ENCODE peak calls at places on chromosomes 7 and 10, in seven cellular contexts. S is prostate gland, G is Peyer's patch, Y is uterus, C is heart left ventricle, Z is stomach, E is A549. J is an unnamed sample.

GRCh38 chr7:43112941-43113621 is 634 bp downstream of the HECW1 start:
- DNase-seq in Y (no peak), S (peak), E (peak), C (no peak), G (no peak), Z (no peak), J (peak)

GRCh38 chr10:45235823-45236222 is 79.6 kb downstream of the OR13A1 start:
- DNase-seq in Z (no peak), G (no peak), E (no peak), S (no peak), C (no peak), Y (no peak), J (no peak)

GRCh38 chr7:81111358-81111757 is 192.5 kb upstream of the SEMA3C start:
- DNase-seq in S (no peak), Y (peak), Z (no peak), C (no peak), E (peak), G (no peak), J (no peak)

GRCh38 chr7:32126843-32127242 is 56.6 kb upstream of the PDE1C start:
- DNase-seq in Y (no peak), E (no peak), S (no peak), Z (no peak), G (no peak), C (no peak), J (no peak)

GRCh38 chr10:133315847-133316246 is 7.1 kb downstream of the ZNF511 start:
- DNase-seq in Z (no peak), S (no peak), E (peak), G (no peak), Y (no peak), C (no peak), J (no peak)

GRCh38 chr10:50990568-50991495 is 83.5 kb upstream of the PRKG1 start:
- DNase-seq in G (no peak), S (no peak), Y (peak), Z (no peak), E (no peak), C (peak), J (peak)

GRCh38 chr10:133059093-133059470 is 28.6 kb upstream of the ADGRA1 start:
- DNase-seq in Y (no peak), S (no peak), Z (no peak), G (no peak), E (no peak), C (no peak), J (no peak)

GRCh38 chr7:123871998-123872867 is 27.3 kb downstream of the HYAL4 start:
- DNase-seq in Y (no peak), Z (peak), E (peak), G (no peak), S (peak), C (peak), J (peak)

GRCh38 chr10:17232276-17232987 is 4.4 kb downstream of the VIM start:
- DNase-seq in E (no peak), Y (no peak), Z (no peak), G (no peak), C (no peak), S (no peak), J (no peak)

GRCh38 chr10:17229717-17229966 is 1.6 kb downstream of the VIM start:
- DNase-seq in S (no peak), G (no peak), Z (no peak), E (peak), C (no peak), Y (no peak), J (no peak)

GRCh38 chr10:17229016-17229716 is 1.1 kb downstream of the VIM start:
- DNase-seq in E (peak), G (peak), Y (peak), Z (peak), C (peak), S (peak), J (peak)

GRCh38 chr10:17228081-17229015 is at the start of gene VIM:
- DNase-seq in G (peak), Z (peak), S (peak), C (peak), E (peak), Y (peak), J (peak)

DNA sequence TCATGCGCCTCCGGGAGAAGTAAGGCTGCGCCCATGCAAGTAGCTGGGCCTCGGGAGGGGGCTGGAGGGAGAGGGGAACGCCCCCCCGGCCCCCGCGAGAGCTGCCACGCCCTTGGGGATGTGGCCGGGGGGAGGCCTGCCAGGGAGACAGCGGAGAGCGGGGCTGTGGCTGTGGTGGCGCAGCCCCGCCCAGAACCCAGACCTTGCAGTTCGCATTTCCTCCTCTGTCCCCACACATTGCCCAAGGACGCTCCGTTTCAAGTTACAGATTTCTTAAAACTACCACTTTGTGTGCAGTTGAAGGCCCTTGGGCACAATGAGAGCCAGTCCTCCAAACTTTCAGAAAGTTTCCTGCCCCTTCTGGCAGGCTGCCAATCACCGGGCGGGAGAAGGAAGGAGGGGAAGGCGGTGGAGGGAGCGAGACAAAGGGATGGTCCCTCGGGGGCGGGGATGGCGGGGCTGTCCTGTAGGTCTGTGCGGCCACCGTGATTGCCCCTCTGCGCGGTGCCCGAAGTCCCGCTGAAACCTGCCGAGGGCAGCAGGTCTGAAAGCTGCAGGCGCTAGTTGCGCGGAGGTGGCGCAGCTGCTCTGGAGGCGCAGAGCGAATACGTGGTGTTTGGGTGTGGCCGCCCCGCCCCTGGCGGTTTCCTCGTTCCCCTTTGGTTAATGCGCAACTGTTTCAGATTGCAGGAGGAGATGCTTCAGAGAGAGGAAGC is 2.1 kb downstream of the VIM start:
- DNase-seq in E (peak), S (peak), Z (peak), Y (peak), G (peak), C (peak), J (peak)
- TF ChIP-seq POLR2A in E (peak), S (no peak), Z (no peak), Y (peak), G (peak), C (peak), J (peak)

DNA sequence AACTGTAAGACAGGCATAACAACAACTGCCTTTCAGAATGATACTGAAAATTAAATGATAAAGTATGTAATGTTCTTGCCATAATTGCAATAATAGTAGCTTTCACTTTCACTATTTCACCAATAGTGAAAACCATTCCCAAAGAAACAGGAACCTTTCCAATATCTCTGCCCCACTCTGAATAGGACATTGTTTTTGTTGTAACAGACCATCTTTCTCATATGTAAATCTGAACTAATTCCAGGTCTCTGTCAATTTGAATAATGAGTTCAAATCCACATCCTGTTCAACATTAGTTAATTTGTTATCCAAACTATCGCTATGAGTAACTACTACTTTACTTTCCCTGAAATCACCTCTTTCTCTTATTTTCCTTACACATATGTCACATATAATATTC is 148.0 kb downstream of the LRRN3 start:
- DNase-seq in G (no peak), Z (no peak), Y (no peak), S (no peak), C (no peak), E (no peak), J (no peak)
- H3K4me3 ChIP-seq in G (no peak), Z (no peak), Y (no peak), S (no peak), C (peak), E (no peak), J (peak)

GRCh38 chr7:107940951-107941350 is 50.0 kb downstream of the DLD start:
- DNase-seq in S (no peak), E (no peak), Y (no peak), Z (no peak), C (no peak), G (no peak), J (no peak)

GRCh38 chr7:107940146-107940489 is 49.1 kb downstream of the DLD start:
- DNase-seq in C (no peak), Z (no peak), G (no peak), S (no peak), Y (no peak), E (no peak), J (no peak)

GRCh38 chr7:107938448-107939250 is 47.7 kb downstream of the DLD start:
- DNase-seq in Y (peak), E (no peak), S (no peak), G (no peak), Z (no peak), C (peak), J (peak)

GRCh38 chr7:107937514-107937913 is 46.5 kb downstream of the DLD start:
- DNase-seq in S (peak), C (no peak), Z (no peak), G (no peak), Y (no peak), E (no peak), J (no peak)

GRCh38 chr7:107939472-107940145 is 48.6 kb downstream of the DLD start:
- DNase-seq in Z (no peak), C (peak), E (no peak), Y (peak), G (no peak), S (no peak), J (peak)
- TF ChIP-seq POLR2A in Z (no peak), C (no peak), E (no peak), Y (no peak), G (no peak), S (no peak), J (no peak)

GRCh38 chr7:27160147-27160545 is 3.7 kb upstream of the HOXA7 start:
- DNase-seq in Y (peak), G (no peak), S (no peak), Z (no peak), C (no peak), E (no peak), J (peak)
- H3K4me3 ChIP-seq in Y (peak), G (peak), S (peak), Z (peak), C (peak), E (peak), J (peak)

DNA sequence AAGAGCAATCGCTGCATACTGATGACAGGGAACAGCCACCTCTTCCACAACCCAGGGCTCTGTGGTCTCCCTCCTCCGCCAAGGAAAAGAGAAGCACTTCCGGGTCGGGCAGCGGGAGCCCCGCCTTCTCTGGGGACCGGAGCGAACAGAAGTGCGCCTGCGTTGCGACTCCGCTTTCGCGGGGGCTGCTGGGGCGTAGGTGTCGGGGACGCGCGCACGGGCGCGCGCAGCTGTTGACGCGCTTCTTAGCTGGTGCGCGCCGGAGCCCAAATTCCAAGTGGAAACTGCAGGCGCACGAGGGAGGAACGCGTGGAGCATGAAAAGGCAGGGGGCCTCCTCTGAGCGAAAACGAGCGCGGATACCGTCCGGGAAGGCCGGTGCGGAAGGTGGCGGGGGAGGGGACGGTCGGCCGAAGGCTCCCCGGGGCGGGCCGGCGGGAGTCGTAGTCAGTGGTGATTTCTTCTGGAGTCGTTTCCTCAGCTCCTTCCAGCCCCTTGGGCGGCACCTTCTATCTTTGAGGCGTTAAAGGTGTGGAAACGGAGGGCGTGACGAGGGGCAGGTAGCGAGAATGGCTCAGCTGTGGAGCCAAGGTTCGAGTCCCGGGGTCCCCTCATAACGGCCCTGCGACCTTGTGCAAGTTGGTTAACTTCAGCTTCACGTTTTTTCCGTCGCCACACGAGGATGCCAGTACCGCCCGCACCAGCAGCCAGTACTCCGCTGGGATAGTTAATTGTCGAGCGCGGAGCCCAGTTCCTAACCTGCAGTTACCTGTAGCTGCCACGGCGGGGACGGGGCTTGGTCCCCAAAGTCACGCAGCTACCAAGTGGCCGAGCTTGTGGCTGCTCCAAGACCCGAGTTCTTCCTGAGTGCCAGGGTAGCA is at the start of the genes COX15 and CUTC:
- DNase-seq in E (peak), Z (peak), S (peak), C (peak), Y (peak), G (peak), J (peak)
- TF ChIP-seq POLR2A in E (peak), Z (no peak), S (peak), C (peak), Y (peak), G (peak), J (peak)

GRCh38 chr7:36084485-36085091 is 68.5 kb upstream of the EEPD1 start:
- DNase-seq in S (peak), Z (peak), E (peak), Y (no peak), G (no peak), C (no peak), J (peak)

GRCh38 chr7:36080843-36081242 is 72.2 kb upstream of the EEPD1 start:
- DNase-seq in Z (peak), Y (no peak), G (no peak), S (no peak), C (no peak), E (no peak), J (no peak)

GRCh38 chr7:36082216-36082615 is 70.8 kb upstream of the EEPD1 start:
- DNase-seq in E (no peak), S (no peak), Z (no peak), C (no peak), G (no peak), Y (no peak), J (no peak)

GRCh38 chr7:36083626-36084380 is 69.3 kb upstream of the EEPD1 start:
- DNase-seq in S (no peak), E (no peak), G (no peak), Z (no peak), C (no peak), Y (no peak), J (no peak)

GRCh38 chr7:36082910-36083309 is 70.1 kb upstream of the EEPD1 start:
- DNase-seq in S (no peak), E (peak), Z (no peak), C (no peak), Y (no peak), G (no peak), J (no peak)
- H3K4me3 ChIP-seq in S (no peak), E (no peak), Z (no peak), C (no peak), Y (no peak), G (no peak), J (no peak)

GRCh38 chr7:100100420-100101015 is 679 bp downstream of the MCM7 start:
- DNase-seq in C (peak), E (peak), G (peak), Z (peak), S (peak), Y (peak), J (peak)
- TF ChIP-seq POLR2A in C (peak), E (peak), G (peak), Z (no peak), S (peak), Y (no peak), J (peak)

DNA sequence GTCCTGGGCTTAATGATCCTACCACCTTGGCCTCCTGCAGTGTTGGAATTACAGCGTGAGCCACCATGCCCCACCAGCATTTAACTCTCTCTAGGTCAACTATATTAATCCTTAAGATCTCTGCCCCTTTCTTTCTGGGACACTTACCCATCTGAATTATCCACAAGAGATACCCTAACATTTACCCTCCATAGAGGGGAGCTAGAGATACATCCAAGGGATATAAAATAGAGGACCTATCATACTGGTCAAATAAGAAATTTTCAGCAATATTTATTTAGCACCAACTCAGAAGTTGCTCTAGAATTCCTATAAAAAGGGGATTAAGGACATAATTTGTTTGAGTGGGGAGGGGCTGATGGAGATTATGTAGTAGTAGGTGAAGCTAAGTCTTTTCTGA is 96.5 kb downstream of the OTUD1 start:
- DNase-seq in Y (no peak), Z (no peak), S (no peak), C (no peak), G (no peak), E (no peak), J (no peak)
- H3K4me3 ChIP-seq in Y (no peak), Z (no peak), S (no peak), C (no peak), G (no peak), E (no peak), J (no peak)

GRCh38 chr10:43371418-43371817 is at the start of gene FXYD4:
- DNase-seq in Y (no peak), G (no peak), C (no peak), E (no peak), Z (peak), S (no peak), J (no peak)

GRCh38 chr10:43372751-43373445 is 1.5 kb downstream of the FXYD4 start:
- DNase-seq in Z (no peak), Y (no peak), G (no peak), E (no peak), C (no peak), S (no peak), J (no peak)

GRCh38 chr10:43370671-43371215 is 693 bp upstream of the FXYD4 start:
- DNase-seq in E (no peak), S (no peak), G (no peak), Y (no peak), Z (no peak), C (no peak), J (no peak)

GRCh38 chr10:43373461-43373860 is 2.0 kb downstream of the FXYD4 start:
- DNase-seq in E (no peak), Z (no peak), G (no peak), Y (no peak), S (no peak), C (no peak), J (no peak)

DNA sequence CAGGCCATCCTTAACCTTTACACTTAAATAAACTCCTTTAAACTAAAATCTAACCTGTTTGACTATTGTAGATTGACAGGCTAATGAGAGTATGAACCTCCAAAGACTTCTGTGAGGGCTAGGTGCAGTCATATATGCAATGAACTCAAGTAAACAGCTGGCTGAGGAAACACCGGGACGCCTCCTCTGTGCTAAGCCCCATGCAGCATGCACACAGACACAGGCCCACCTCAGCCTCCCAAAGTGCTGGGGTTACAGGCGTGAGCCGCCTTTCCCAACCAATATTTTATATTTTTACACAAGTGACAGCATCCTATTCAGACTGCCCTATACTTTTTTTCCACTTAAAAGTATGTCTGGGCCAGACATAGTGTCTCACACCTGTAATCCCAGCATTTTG is 1.5 kb upstream of the FXYD4 start:
- DNase-seq in Z (no peak), S (no peak), C (no peak), Y (no peak), G (no peak), E (no peak), J (no peak)
- TF ChIP-seq POLR2A in Z (no peak), S (no peak), C (no peak), Y (no peak), G (no peak), E (no peak), J (no peak)